ENCODE peak calls at places on chromosome 14, in eight cellular contexts. C, N, R, X, P, W, F and G are unnamed samples. For H3K4me1, the result is how much of the 10 kb centered on the place peaks cover.

GRCh38 chr14:92511472-92512247 is 1.9 kb upstream of the RIN3 start:
- DNase-seq in C (no peak), N (peak), R (no peak), X (peak), P (peak), W (no peak), F (no peak), G (no peak)

GRCh38 chr14:73143003-73143402 is 6.7 kb downstream of the PSEN1 start:
- DNase-seq in C (no peak), N (no peak), R (no peak), X (no peak), P (no peak), W (no peak), F (no peak), G (no peak)

GRCh38 chr14:72801381-72801812 is 92.5 kb downstream of the DPF3 start:
- DNase-seq in C (no peak), N (no peak), R (no peak), X (no peak), P (peak), W (no peak), F (no peak), G (no peak)

GRCh38 chr14:96121660-96122395 is 82.7 kb downstream of the C14orf132 start:
- DNase-seq in C (no peak), N (no peak), R (no peak), X (no peak), P (peak), W (no peak), F (no peak), G (no peak)

GRCh38 chr14:57848786-57849185 is 17.1 kb downstream of the SLC35F4 start:
- DNase-seq in C (no peak), N (no peak), R (no peak), X (no peak), P (no peak), W (no peak), F (no peak), G (no peak)

GRCh38 chr14:49940805-49941421 is 48.0 kb downstream of the ARF6 start:
- DNase-seq in C (no peak), N (no peak), R (no peak), X (no peak), P (peak), W (no peak), F (no peak), G (no peak)

GRCh38 chr14:88194531-88194930 is 128.5 kb downstream of the KCNK10 start:
- DNase-seq in C (no peak), N (no peak), R (no peak), X (no peak), P (no peak), W (no peak), F (no peak), G (no peak)

GRCh38 chr14:67241416-67242362 is at the start of gene PALS1:
- DNase-seq in C (no peak), N (no peak), R (no peak), X (no peak), P (peak), W (no peak), F (no peak), G (no peak)

GRCh38 chr14:27528328-27528727 is 930.5 kb upstream of the NOVA1 start:
- DNase-seq in C (no peak), N (no peak), R (no peak), X (no peak), P (no peak), W (no peak), F (no peak), G (no peak)

GRCh38 chr14:92670177-92670576 is 78.2 kb downstream of the LGMN start:
- DNase-seq in C (peak), N (no peak), R (no peak), X (no peak), P (peak), W (no peak), F (peak), G (no peak)

GRCh38 chr14:49089078-49089477 is 497.1 kb downstream of the RPS29 start:
- DNase-seq in C (no peak), N (no peak), R (no peak), X (no peak), P (no peak), W (no peak), F (no peak), G (no peak)

GRCh38 chr14:24332094-24332983 is 2.5 kb downstream of the ADCY4 start:
- DNase-seq in C (peak), N (peak), R (peak), X (peak), P (peak), W (peak), F (peak), G (peak)

GRCh38 chr14:37131205-37131604 is 41.2 kb downstream of the SLC25A21 start:
- DNase-seq in C (no peak), N (no peak), R (no peak), X (no peak), P (no peak), W (no peak), F (no peak), G (no peak)

GRCh38 chr14:90986510-90986909 is 73.9 kb downstream of the RPS6KA5 start:
- DNase-seq in C (no peak), N (no peak), R (no peak), X (no peak), P (no peak), W (no peak), F (no peak), G (no peak)

GRCh38 chr14:101972126-101972785 is 7.9 kb downstream of the DYNC1H1 start:
- DNase-seq in C (peak), N (peak), R (peak), X (peak), P (peak), W (peak), F (peak), G (no peak)

GRCh38 chr14:61145903-61146411 is 135.2 kb downstream of the TMEM30B start:
- DNase-seq in C (no peak), N (no peak), R (no peak), X (no peak), P (peak), W (no peak), F (no peak), G (no peak)

GRCh38 chr14:31489680-31490079 is 1.8 kb upstream of the GPR33 start:
- DNase-seq in C (no peak), N (no peak), R (no peak), X (no peak), P (no peak), W (no peak), F (no peak), G (no peak)

GRCh38 chr14:39203659-39204606 is 28.9 kb downstream of the PNN start:
- DNase-seq in C (no peak), N (peak), R (no peak), X (peak), P (no peak), W (no peak), F (no peak), G (no peak)

GRCh38 chr14:48936352-48936751 is 649.8 kb downstream of the RPS29 start:
- DNase-seq in C (no peak), N (no peak), R (no peak), X (no peak), P (peak), W (no peak), F (no peak), G (no peak)

GRCh38 chr14:54182419-54183040 is 214.3 kb upstream of the CDKN3 start:
- DNase-seq in C (no peak), N (no peak), R (no peak), X (no peak), P (peak), W (no peak), F (no peak), G (no peak)
- H3K27ac ChIP-seq in C (no peak), N (no peak), R (no peak), X (no peak), P (no peak), W (no peak), F (no peak), G (no peak)

GRCh38 chr14:65206078-65206447 is 103.7 kb upstream of the MAX start:
- DNase-seq in C (no peak), N (no peak), R (no peak), X (no peak), P (no peak), W (no peak), F (no peak), G (no peak)

GRCh38 chr14:65210118-65210826 is 108.0 kb upstream of the MAX start:
- DNase-seq in C (no peak), N (no peak), R (no peak), X (no peak), P (peak), W (no peak), F (no peak), G (no peak)

GRCh38 chr14:65206448-65207096 is 104.3 kb upstream of the MAX start:
- DNase-seq in C (no peak), N (no peak), R (no peak), X (no peak), P (peak), W (no peak), F (no peak), G (no peak)

GRCh38 chr14:65210827-65211192 is 108.5 kb upstream of the MAX start:
- DNase-seq in C (no peak), N (no peak), R (no peak), X (no peak), P (no peak), W (no peak), F (no peak), G (no peak)

GRCh38 chr14:65208548-65208947 is 106.2 kb upstream of the MAX start:
- DNase-seq in C (no peak), N (no peak), R (no peak), X (no peak), P (no peak), W (no peak), F (no peak), G (no peak)
- H3K4me1 ChIP-seq in C (under half), N (under half), R (under half), X (under half), P (under half), W (under half), F (under half), G (under half)

DNA sequence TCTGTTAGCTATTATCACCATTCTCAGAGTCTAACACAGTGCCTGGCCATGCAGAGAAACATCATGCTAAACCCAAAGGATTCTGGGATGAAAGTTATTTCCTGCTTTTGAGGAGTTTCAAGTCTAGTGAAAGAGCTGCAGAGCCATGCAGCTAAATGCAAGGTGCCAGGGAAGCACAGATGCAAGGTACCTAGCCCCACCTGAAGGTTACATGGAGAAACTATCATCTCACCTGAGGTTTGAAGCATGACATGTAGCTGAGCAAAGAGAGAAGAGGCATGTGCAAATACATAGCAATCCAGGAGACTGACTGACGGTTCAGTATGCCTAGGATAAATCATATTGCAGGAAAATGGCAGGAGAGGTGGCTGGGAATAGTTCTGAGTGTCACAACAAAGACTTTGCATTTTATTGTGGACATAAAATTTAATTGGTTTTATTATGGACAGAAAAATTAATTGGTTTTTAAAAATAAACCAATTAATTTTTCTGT is 170.4 kb downstream of the PRKD1 start:
- DNase-seq in C (no peak), N (no peak), R (no peak), X (no peak), P (no peak), W (no peak), F (no peak), G (no peak)
- TF ChIP-seq CTCF in C (no peak), N (no peak), R (no peak), X (no peak), P (no peak), W (no peak), F (no peak), G (no peak)

DNA sequence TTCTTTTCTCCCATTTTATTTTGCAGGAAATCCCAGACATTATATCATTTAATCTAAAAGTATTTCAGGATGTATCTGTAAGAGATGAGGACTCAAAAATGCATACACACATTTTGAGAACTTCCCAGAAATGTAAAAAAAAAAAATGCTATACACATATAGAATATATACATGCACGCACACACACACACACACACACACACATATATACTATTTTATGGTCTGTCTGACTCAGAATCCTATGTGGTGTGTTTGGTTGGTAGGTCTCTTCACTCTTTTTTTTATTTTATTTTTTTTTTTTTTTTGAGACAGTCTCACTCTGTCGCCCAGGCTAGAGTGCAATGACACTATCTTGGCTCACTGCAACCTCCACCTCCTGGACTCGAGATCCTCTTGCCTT is 65.5 kb downstream of the FBXO34 start:
- DNase-seq in C (no peak), N (no peak), R (no peak), X (no peak), P (no peak), W (no peak), F (no peak), G (no peak)
- H3K27ac ChIP-seq in C (no peak), N (no peak), R (no peak), X (no peak), P (no peak), W (no peak), F (no peak), G (no peak)

GRCh38 chr14:68816943-68817430 is 24.1 kb upstream of the ZFP36L1 start:
- DNase-seq in C (no peak), N (no peak), R (no peak), X (no peak), P (no peak), W (no peak), F (no peak), G (no peak)
- H3K4me1 ChIP-seq in C (under half), N (under half), R (under half), X (half or more), P (under half), W (under half), F (half or more), G (under half)

GRCh38 chr14:77319416-77319815 is 1.3 kb downstream of the POMT2 start:
- DNase-seq in C (no peak), N (no peak), R (no peak), X (no peak), P (no peak), W (no peak), F (no peak), G (no peak)

GRCh38 chr14:77322209-77322902 is 1.5 kb downstream of the GSTZ1 start:
- DNase-seq in C (no peak), N (no peak), R (no peak), X (no peak), P (no peak), W (no peak), F (no peak), G (no peak)

GRCh38 chr14:77322951-77323350 is 2.1 kb downstream of the GSTZ1 start:
- DNase-seq in C (no peak), N (no peak), R (no peak), X (no peak), P (no peak), W (no peak), F (no peak), G (no peak)

GRCh38 chr14:77318006-77318553 is 2.6 kb downstream of the POMT2 start:
- DNase-seq in C (no peak), N (no peak), R (no peak), X (no peak), P (no peak), W (no peak), F (no peak), G (no peak)

GRCh38 chr14:77320238-77320935 is at the start of gene POMT2:
- DNase-seq in C (peak), N (peak), R (peak), X (peak), P (peak), W (peak), F (peak), G (peak)
- TF ChIP-seq CTCF in C (peak), N (peak), R (peak), X (peak), P (peak), W (peak), F (peak), G (peak)

GRCh38 chr14:71541973-71542730 is 390.1 kb upstream of the RGS6 start:
- DNase-seq in C (no peak), N (no peak), R (no peak), X (no peak), P (no peak), W (no peak), F (no peak), G (no peak)

GRCh38 chr14:71539660-71540285 is 392.5 kb upstream of the RGS6 start:
- DNase-seq in C (no peak), N (no peak), R (no peak), X (no peak), P (no peak), W (no peak), F (no peak), G (no peak)

GRCh38 chr14:71538288-71538687 is 393.9 kb upstream of the RGS6 start:
- DNase-seq in C (no peak), N (no peak), R (no peak), X (no peak), P (no peak), W (no peak), F (no peak), G (no peak)

GRCh38 chr14:71538949-71539659 is 393.1 kb upstream of the RGS6 start:
- DNase-seq in C (no peak), N (no peak), R (no peak), X (no peak), P (peak), W (no peak), F (no peak), G (no peak)

DNA sequence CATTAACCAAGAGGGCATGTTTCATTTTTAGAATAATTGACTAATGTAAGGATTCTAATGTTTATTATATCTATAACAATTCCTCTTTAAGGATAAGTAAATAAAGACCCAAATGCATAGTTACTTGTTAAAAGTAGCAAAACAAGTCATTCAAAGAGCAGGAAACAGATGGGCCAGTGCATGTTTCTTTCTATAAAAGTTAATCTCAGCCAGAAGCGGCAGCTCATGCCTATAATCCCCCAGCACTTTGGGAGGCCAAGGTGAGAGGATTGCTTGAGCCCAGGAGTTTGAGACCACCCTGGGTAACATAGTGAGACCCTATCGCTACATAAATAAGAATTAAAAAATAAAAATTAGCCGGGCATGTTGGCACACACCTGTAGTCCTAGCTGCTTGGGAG is 391.0 kb upstream of the RGS6 start:
- DNase-seq in C (no peak), N (no peak), R (no peak), X (no peak), P (no peak), W (no peak), F (no peak), G (no peak)
- H3K27ac ChIP-seq in C (no peak), N (no peak), R (no peak), X (no peak), P (no peak), W (no peak), F (no peak), G (no peak)

GRCh38 chr14:103043257-103043893 is 14.0 kb downstream of the CDC42BPB start:
- DNase-seq in C (no peak), N (no peak), R (no peak), X (no peak), P (no peak), W (no peak), F (no peak), G (no peak)

GRCh38 chr14:103050935-103051334 is 6.4 kb downstream of the CDC42BPB start:
- DNase-seq in C (no peak), N (no peak), R (no peak), X (no peak), P (no peak), W (no peak), F (no peak), G (no peak)

GRCh38 chr14:103041464-103041863 is 15.9 kb downstream of the CDC42BPB start:
- DNase-seq in C (no peak), N (no peak), R (no peak), X (no peak), P (no peak), W (no peak), F (no peak), G (no peak)

GRCh38 chr14:103045387-103045869 is 11.9 kb downstream of the CDC42BPB start:
- DNase-seq in C (no peak), N (no peak), R (no peak), X (no peak), P (no peak), W (no peak), F (no peak), G (no peak)
- H3K4me1 ChIP-seq in C (under half), N (under half), R (half or more), X (under half), P (under half), W (half or more), F (under half), G (under half)

GRCh38 chr14:93736378-93737014 is 51.8 kb downstream of the PRIMA1 start:
- DNase-seq in C (no peak), N (no peak), R (no peak), X (no peak), P (no peak), W (no peak), F (no peak), G (peak)
- TF ChIP-seq CTCF in C (no peak), N (no peak), R (peak), X (peak), P (no peak), W (peak), F (peak), G (no peak)

GRCh38 chr14:100147181-100147631 is 12.2 kb downstream of the DEGS2 start:
- DNase-seq in C (peak), N (no peak), R (no peak), X (no peak), P (no peak), W (no peak), F (peak), G (no peak)

GRCh38 chr14:100144645-100144995 is 14.8 kb downstream of the DEGS2 start:
- DNase-seq in C (no peak), N (no peak), R (no peak), X (no peak), P (no peak), W (no peak), F (no peak), G (no peak)

GRCh38 chr14:100146548-100147091 is 12.8 kb downstream of the DEGS2 start:
- DNase-seq in C (peak), N (peak), R (no peak), X (peak), P (no peak), W (no peak), F (no peak), G (no peak)

GRCh38 chr14:100144996-100145646 is 14.3 kb downstream of the DEGS2 start:
- DNase-seq in C (no peak), N (peak), R (no peak), X (peak), P (no peak), W (no peak), F (no peak), G (no peak)

GRCh38 chr14:100145682-100146464 is 13.6 kb downstream of the DEGS2 start:
- DNase-seq in C (peak), N (no peak), R (no peak), X (no peak), P (no peak), W (no peak), F (no peak), G (no peak)
- H3K27ac ChIP-seq in C (no peak), N (peak), R (no peak), X (peak), P (no peak), W (no peak), F (peak), G (no peak)